ENCODE peak calls at places on chromosomes 13 and 19, in nine cellular contexts. U, A, F, C, V, D, X, I and M are unnamed samples.

GRCh38 chr19:329876-330275 is 14.7 kb downstream of the MIER2 start:
- DNase-seq in V (no peak), D (no peak), U (no peak), X (no peak), I (no peak), F (no peak), C (no peak), A (no peak), M (no peak)

GRCh38 chr13:36912369-36912768 is 7.7 kb downstream of the SMAD9 start:
- DNase-seq in C (no peak), I (no peak), F (no peak), A (no peak), V (no peak), U (no peak), X (no peak), D (no peak), M (no peak)

GRCh38 chr19:2547721-2548120 is 71.8 kb downstream of the GADD45B start:
- DNase-seq in C (no peak), F (no peak), I (no peak), U (no peak), D (no peak), X (no peak), V (no peak), A (no peak), M (no peak)

GRCh38 chr13:27396252-27396846 is 28.1 kb upstream of the GTF3A start:
- DNase-seq in D (no peak), A (no peak), U (no peak), C (no peak), V (no peak), X (no peak), I (no peak), F (no peak), M (no peak)

GRCh38 chr13:79226938-79227337 is 179.1 kb downstream of the RBM26 start:
- DNase-seq in C (no peak), D (no peak), F (no peak), X (no peak), V (no peak), U (no peak), A (no peak), I (peak), M (no peak)

GRCh38 chr19:32676186-32676894 is 692 bp downstream of the RGS9BP start:
- DNase-seq in C (no peak), D (no peak), U (no peak), I (peak), F (no peak), X (no peak), A (peak), V (no peak), M (no peak)

GRCh38 chr19:53212703-53213320 is 19.7 kb upstream of the ZNF665 start:
- DNase-seq in C (no peak), F (no peak), D (no peak), X (no peak), I (no peak), A (no peak), U (no peak), V (no peak), M (no peak)

GRCh38 chr19:54448037-54448773 is 794 bp upstream of the LENG8 start:
- DNase-seq in C (peak), D (no peak), A (no peak), X (no peak), V (no peak), I (peak), U (peak), F (peak), M (no peak)

GRCh38 chr19:45817010-45817724 is 2.1 kb upstream of the RSPH6A start:
- DNase-seq in U (peak), X (peak), V (peak), A (peak), C (peak), I (peak), F (peak), D (peak), M (peak)

GRCh38 chr13:67043901-67044300 is 186.2 kb downstream of the PCDH9 start:
- DNase-seq in A (no peak), X (no peak), C (no peak), V (no peak), I (no peak), D (no peak), F (no peak), U (peak), M (no peak)

GRCh38 chr13:80239571-80240255 is 101.2 kb downstream of the SPRY2 start:
- DNase-seq in C (no peak), D (no peak), U (no peak), A (no peak), I (no peak), F (no peak), X (no peak), V (no peak), M (no peak)

GRCh38 chr19:3593156-3593555 is 7.9 kb downstream of the GIPC3 start:
- DNase-seq in V (no peak), D (no peak), X (no peak), A (no peak), C (no peak), F (no peak), I (no peak), U (no peak), M (no peak)

GRCh38 chr13:48806522-48806921 is 152.8 kb downstream of the CYSLTR2 start:
- DNase-seq in V (no peak), C (no peak), D (no peak), F (no peak), U (no peak), A (no peak), I (no peak), X (no peak), M (no peak)

GRCh38 chr19:11435833-11436313 is 438 bp downstream of the PRKCSH start:
- DNase-seq in V (no peak), A (peak), C (no peak), F (peak), X (no peak), U (peak), I (no peak), D (peak), M (no peak)

GRCh38 chr19:23321953-23322549 is 71.9 kb upstream of the ZNF724 start:
- DNase-seq in X (no peak), U (no peak), A (no peak), D (no peak), F (no peak), I (no peak), C (no peak), V (no peak), M (no peak)

GRCh38 chr19:16435238-16435911 is 36.4 kb downstream of the EPS15L1 start:
- DNase-seq in D (no peak), I (no peak), F (peak), U (peak), C (peak), V (peak), X (peak), A (no peak), M (no peak)

GRCh38 chr13:79560954-79561353 is 80.0 kb downstream of the NDFIP2 start:
- DNase-seq in C (no peak), V (no peak), X (no peak), A (no peak), I (no peak), U (no peak), D (no peak), F (peak), M (no peak)

GRCh38 chr13:29849731-29850212 is 645 bp downstream of the UBL3 start:
- DNase-seq in A (peak), U (peak), X (no peak), C (no peak), I (peak), F (peak), D (no peak), V (peak), M (peak)

GRCh38 chr19:47065242-47065641 is 16.8 kb upstream of the TMEM160 start:
- DNase-seq in A (no peak), F (no peak), I (no peak), U (no peak), D (no peak), C (no peak), X (no peak), V (no peak), M (no peak)

GRCh38 chr19:49932041-49932451 is 2.7 kb upstream of the NUP62 start:
- DNase-seq in V (no peak), X (no peak), C (no peak), U (no peak), D (no peak), F (no peak), A (no peak), I (no peak), M (no peak)

GRCh38 chr19:6718741-6719539 is 1.5 kb downstream of the C3 start:
- DNase-seq in X (no peak), F (no peak), D (peak), C (no peak), U (peak), A (peak), I (no peak), V (peak), M (no peak)

GRCh38 chr19:40612831-40613668 is 11.9 kb downstream of the LTBP4 start:
- DNase-seq in V (no peak), F (peak), X (no peak), C (no peak), I (no peak), U (no peak), A (peak), D (peak), M (peak)